ENCODE peak calls at places on chromosomes 3 and 15, in six cellular contexts. One of them, this sample, is unnamed.

GRCh38 chr3:93969443-93969842 is 4.3 kb downstream of the PROS1 start:
- DNase-seq in SK-N-SH: no peak
- DNase-seq in HepG2: no peak
- DNase-seq in GM12878: no peak
- DNase-seq in H1: no peak
- DNase-seq in K562: no peak
- DNase-seq in this sample: no peak

GRCh38 chr3:177345049-177345972 is 148.0 kb upstream of the TBL1XR1 start:
- DNase-seq in SK-N-SH: peak; percentile 28
- DNase-seq in HepG2: peak; percentile 91
- DNase-seq in GM12878: no peak
- DNase-seq in H1: no peak
- DNase-seq in K562: peak; percentile 89
- DNase-seq in this sample: peak; percentile 82

GRCh38 chr15:35437157-35437556 is 108.8 kb downstream of the DPH6 start:
- DNase-seq in SK-N-SH: no peak
- DNase-seq in HepG2: no peak
- DNase-seq in GM12878: no peak
- DNase-seq in H1: no peak
- DNase-seq in K562: no peak
- DNase-seq in this sample: no peak

GRCh38 chr15:29593629-29594028 is 228.6 kb downstream of the TJP1 start:
- DNase-seq in SK-N-SH: no peak
- DNase-seq in HepG2: no peak
- DNase-seq in GM12878: no peak
- DNase-seq in H1: no peak
- DNase-seq in K562: no peak
- DNase-seq in this sample: no peak

GRCh38 chr3:150737874-150738679 is 24.9 kb downstream of the SIAH2 start:
- DNase-seq in SK-N-SH: no peak
- DNase-seq in HepG2: peak; percentile 96
- DNase-seq in GM12878: peak; percentile 57
- DNase-seq in H1: no peak
- DNase-seq in K562: peak; percentile 88
- DNase-seq in this sample: peak; percentile 57

GRCh38 chr3:27666708-27667107 is 55.4 kb downstream of the EOMES start:
- DNase-seq in SK-N-SH: peak; percentile 72
- DNase-seq in HepG2: no peak
- DNase-seq in GM12878: no peak
- DNase-seq in H1: peak; percentile 79
- DNase-seq in K562: no peak
- DNase-seq in this sample: peak; percentile 93

GRCh38 chr3:67458406-67458805 is 196.0 kb downstream of the SUCLG2 start:
- DNase-seq in SK-N-SH: no peak
- DNase-seq in HepG2: no peak
- DNase-seq in GM12878: no peak
- DNase-seq in H1: no peak
- DNase-seq in K562: no peak
- DNase-seq in this sample: no peak

GRCh38 chr3:116065496-116065895 is 379.8 kb downstream of the LSAMP start:
- DNase-seq in SK-N-SH: no peak
- DNase-seq in HepG2: no peak
- DNase-seq in GM12878: no peak
- DNase-seq in H1: no peak
- DNase-seq in K562: no peak
- DNase-seq in this sample: no peak

GRCh38 chr15:80234883-80235282 is 17.1 kb downstream of the CTXND1 start:
- DNase-seq in SK-N-SH: no peak
- DNase-seq in HepG2: no peak
- DNase-seq in GM12878: no peak
- DNase-seq in H1: peak; percentile 80
- DNase-seq in K562: peak; percentile 53
- DNase-seq in this sample: no peak

GRCh38 chr15:57395292-57395691 is 19.0 kb downstream of the CGNL1 start:
- DNase-seq in SK-N-SH: no peak
- DNase-seq in HepG2: no peak
- DNase-seq in GM12878: peak; percentile 13
- DNase-seq in H1: no peak
- DNase-seq in K562: no peak
- DNase-seq in this sample: no peak

GRCh38 chr3:14119166-14119510 is 5.5 kb downstream of the CHCHD4 start:
- DNase-seq in SK-N-SH: no peak
- DNase-seq in HepG2: no peak
- DNase-seq in GM12878: no peak
- DNase-seq in H1: no peak
- DNase-seq in K562: no peak
- DNase-seq in this sample: no peak

GRCh38 chr15:58469432-58470353 is 37.9 kb downstream of the LIPC start:
- DNase-seq in SK-N-SH: no peak
- DNase-seq in HepG2: peak; percentile 90
- DNase-seq in GM12878: no peak
- DNase-seq in H1: no peak
- DNase-seq in K562: no peak
- DNase-seq in this sample: no peak
- TF ChIP-seq GABPA in SK-N-SH: no peak
- TF ChIP-seq GABPA in HepG2: no peak
- TF ChIP-seq GABPA in GM12878: no peak
- TF ChIP-seq GABPA in H1: no peak
- TF ChIP-seq GABPA in K562: no peak
- TF ChIP-seq GABPA in this sample: no peak

GRCh38 chr15:45603881-45604280 is 16.7 kb downstream of the BLOC1S6 start:
- DNase-seq in SK-N-SH: no peak
- DNase-seq in HepG2: no peak
- DNase-seq in GM12878: no peak
- DNase-seq in H1: no peak
- DNase-seq in K562: no peak
- DNase-seq in this sample: no peak

GRCh38 chr15:45606413-45606812 is 19.2 kb downstream of the BLOC1S6 start:
- DNase-seq in SK-N-SH: no peak
- DNase-seq in HepG2: no peak
- DNase-seq in GM12878: no peak
- DNase-seq in H1: no peak
- DNase-seq in K562: no peak
- DNase-seq in this sample: peak; percentile 49

GRCh38 chr15:45611305-45611704 is 23.5 kb upstream of the SQOR start:
- DNase-seq in SK-N-SH: peak; percentile 32
- DNase-seq in HepG2: peak; percentile 12
- DNase-seq in GM12878: no peak
- DNase-seq in H1: no peak
- DNase-seq in K562: no peak
- DNase-seq in this sample: no peak

GRCh38 chr15:45604321-45604720 is 17.1 kb downstream of the BLOC1S6 start:
- DNase-seq in SK-N-SH: no peak
- DNase-seq in HepG2: no peak
- DNase-seq in GM12878: no peak
- DNase-seq in H1: no peak
- DNase-seq in K562: no peak
- DNase-seq in this sample: no peak

DNA sequence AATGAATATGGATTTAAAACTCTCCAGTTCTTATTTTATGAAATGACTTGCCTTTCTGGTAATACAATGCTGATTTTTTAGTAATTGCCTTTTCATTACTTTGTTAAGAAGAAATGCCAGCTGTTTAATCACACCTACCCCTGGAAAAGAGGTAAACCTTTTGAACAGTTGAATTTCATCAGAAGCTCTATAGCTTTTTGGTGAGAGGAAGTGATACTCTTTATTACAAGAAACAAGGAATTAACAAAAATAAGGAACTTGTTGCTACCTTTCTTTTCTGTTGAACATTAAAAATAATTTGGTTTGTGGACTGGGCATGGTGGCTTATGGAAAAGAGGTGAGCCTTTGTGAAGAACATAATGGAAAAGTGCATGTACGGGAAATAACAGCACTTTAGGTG is 19.7 kb downstream of the BLOC1S6 start:
- DNase-seq in SK-N-SH: no peak
- DNase-seq in HepG2: no peak
- DNase-seq in GM12878: no peak
- DNase-seq in H1: no peak
- DNase-seq in K562: no peak
- DNase-seq in this sample: no peak
- TF ChIP-seq GABPA in SK-N-SH: no peak
- TF ChIP-seq GABPA in HepG2: no peak
- TF ChIP-seq GABPA in GM12878: no peak
- TF ChIP-seq GABPA in H1: no peak
- TF ChIP-seq GABPA in K562: no peak
- TF ChIP-seq GABPA in this sample: no peak

GRCh38 chr3:188590556-188590955 is 436.6 kb downstream of the LPP start:
- DNase-seq in SK-N-SH: no peak
- DNase-seq in HepG2: no peak
- DNase-seq in GM12878: no peak
- DNase-seq in H1: no peak
- DNase-seq in K562: no peak
- DNase-seq in this sample: no peak

GRCh38 chr3:188594137-188594536 is 440.2 kb downstream of the LPP start:
- DNase-seq in SK-N-SH: no peak
- DNase-seq in HepG2: no peak
- DNase-seq in GM12878: no peak
- DNase-seq in H1: no peak
- DNase-seq in K562: no peak
- DNase-seq in this sample: no peak

GRCh38 chr3:188598872-188599271 is 444.9 kb downstream of the LPP start:
- DNase-seq in SK-N-SH: no peak
- DNase-seq in HepG2: no peak
- DNase-seq in GM12878: no peak
- DNase-seq in H1: no peak
- DNase-seq in K562: no peak
- DNase-seq in this sample: no peak

DNA sequence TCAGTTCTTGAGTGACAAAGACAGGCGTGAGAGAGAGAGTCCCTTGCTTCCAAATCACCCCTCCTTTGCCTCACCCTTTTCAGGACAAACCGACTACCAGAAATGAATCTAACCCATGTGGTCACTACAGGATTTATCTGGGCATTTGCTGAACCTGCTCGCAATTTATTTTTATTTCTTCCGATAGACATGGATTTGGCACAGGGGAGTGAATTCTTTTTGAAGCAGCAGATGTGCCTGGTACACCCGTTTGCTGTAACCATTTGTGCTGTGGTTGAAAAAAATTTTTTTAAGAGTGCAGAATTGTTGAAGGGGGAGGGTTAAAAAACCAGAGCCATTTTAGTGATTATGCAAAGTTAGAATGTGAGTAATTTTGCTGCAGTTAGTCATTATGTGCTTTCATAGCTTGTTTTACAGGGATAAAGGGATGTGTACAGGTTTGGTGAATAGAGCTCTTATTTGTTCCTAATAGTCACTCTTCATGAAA is 442.0 kb downstream of the LPP start:
- DNase-seq in SK-N-SH: no peak
- DNase-seq in HepG2: no peak
- DNase-seq in GM12878: no peak
- DNase-seq in H1: no peak
- DNase-seq in K562: no peak
- DNase-seq in this sample: no peak
- TF ChIP-seq GABPA in SK-N-SH: no peak
- TF ChIP-seq GABPA in HepG2: no peak
- TF ChIP-seq GABPA in GM12878: no peak
- TF ChIP-seq GABPA in H1: no peak
- TF ChIP-seq GABPA in K562: no peak
- TF ChIP-seq GABPA in this sample: no peak

GRCh38 chr3:45946875-45947274 is 3.6 kb downstream of the CXCR6 start:
- DNase-seq in SK-N-SH: no peak
- DNase-seq in HepG2: no peak
- DNase-seq in GM12878: no peak
- DNase-seq in H1: no peak
- DNase-seq in K562: no peak
- DNase-seq in this sample: no peak

GRCh38 chr3:45943207-45943846 is at the start of gene CXCR6:
- DNase-seq in SK-N-SH: no peak
- DNase-seq in HepG2: no peak
- DNase-seq in GM12878: no peak
- DNase-seq in H1: no peak
- DNase-seq in K562: no peak
- DNase-seq in this sample: no peak

GRCh38 chr3:45947361-45947760 is 4.1 kb downstream of the CXCR6 start:
- DNase-seq in SK-N-SH: no peak
- DNase-seq in HepG2: no peak
- DNase-seq in GM12878: no peak
- DNase-seq in H1: no peak
- DNase-seq in K562: no peak
- DNase-seq in this sample: no peak

GRCh38 chr3:45946307-45946706 is 3.0 kb downstream of the CXCR6 start:
- DNase-seq in SK-N-SH: no peak
- DNase-seq in HepG2: no peak
- DNase-seq in GM12878: no peak
- DNase-seq in H1: no peak
- DNase-seq in K562: no peak
- DNase-seq in this sample: no peak

GRCh38 chr3:45944830-45945620 is 1.8 kb downstream of the CXCR6 start:
- DNase-seq in SK-N-SH: no peak
- DNase-seq in HepG2: no peak
- DNase-seq in GM12878: no peak
- DNase-seq in H1: no peak
- DNase-seq in K562: no peak
- DNase-seq in this sample: no peak
- TF ChIP-seq GABPA in SK-N-SH: no peak
- TF ChIP-seq GABPA in HepG2: no peak
- TF ChIP-seq GABPA in GM12878: no peak
- TF ChIP-seq GABPA in H1: no peak
- TF ChIP-seq GABPA in K562: no peak
- TF ChIP-seq GABPA in this sample: no peak

GRCh38 chr15:63156708-63157065 is 590 bp downstream of the RPS27L start:
- DNase-seq in SK-N-SH: peak; percentile 31
- DNase-seq in HepG2: peak; percentile 25
- DNase-seq in GM12878: no peak
- DNase-seq in H1: no peak
- DNase-seq in K562: peak; percentile 27
- DNase-seq in this sample: peak; percentile 29
- TF ChIP-seq GABPA in SK-N-SH: no peak
- TF ChIP-seq GABPA in HepG2: no peak
- TF ChIP-seq GABPA in GM12878: no peak
- TF ChIP-seq GABPA in H1: no peak
- TF ChIP-seq GABPA in K562: no peak
- TF ChIP-seq GABPA in this sample: no peak

GRCh38 chr3:127791221-127791913 is 30.9 kb downstream of the MGLL start:
- DNase-seq in SK-N-SH: no peak
- DNase-seq in HepG2: no peak
- DNase-seq in GM12878: peak; percentile 41
- DNase-seq in H1: no peak
- DNase-seq in K562: peak; percentile 17
- DNase-seq in this sample: no peak
- TF ChIP-seq GABPA in SK-N-SH: no peak
- TF ChIP-seq GABPA in HepG2: no peak
- TF ChIP-seq GABPA in GM12878: no peak
- TF ChIP-seq GABPA in H1: no peak
- TF ChIP-seq GABPA in K562: no peak
- TF ChIP-seq GABPA in this sample: no peak